ENCODE peak calls at places on chromosomes 16 and 17, in six cellular contexts. A is GM23248; R is CD8-positive, alpha-beta T cell; X is left lung; K is SJSA1; H is kidney. N is an unnamed sample.

GRCh38 chr17:43853546-43853945 is 6.6 kb downstream of the CD300LG start:
- DNase-seq in A (no peak), R (no peak), X (no peak), K (no peak), H (peak; percentile 39), N (peak; percentile 52)

GRCh38 chr16:47013910-47014309 is 40.4 kb upstream of the DNAJA2 start:
- DNase-seq in A (no peak), R (no peak), X (no peak), K (no peak), H (no peak), N (no peak)

GRCh38 chr16:86697715-86698114 is 119.4 kb downstream of the FOXL1 start:
- DNase-seq in A (peak; percentile 17), R (no peak), X (no peak), K (no peak), H (no peak), N (no peak)

GRCh38 chr16:54174201-54174600 is 112.4 kb downstream of the IRX3 start:
- DNase-seq in A (no peak), R (no peak), X (no peak), K (no peak), H (no peak), N (no peak)

GRCh38 chr17:6551909-6552768 is 4.2 kb downstream of the PITPNM3 start:
- DNase-seq in A (no peak), R (no peak), X (peak; percentile 83), K (no peak), H (peak; percentile 86), N (no peak)

GRCh38 chr17:48023408-48024148 is 14.0 kb downstream of the COPZ2 start:
- DNase-seq in A (peak; percentile 95), R (peak; percentile 45), X (peak; percentile 94), K (peak; percentile 77), H (peak; percentile 95), N (peak; percentile 96)

GRCh38 chr17:48571826-48572417 is 6.2 kb downstream of the HOXB4 start:
- DNase-seq in A (no peak), R (no peak), X (no peak), K (no peak), H (no peak), N (no peak)

GRCh38 chr16:65684230-65684629 is 562.4 kb upstream of the CDH11 start:
- DNase-seq in A (no peak), R (no peak), X (no peak), K (no peak), H (no peak), N (no peak)

GRCh38 chr17:82787081-82787848 is 35.4 kb downstream of the TBCD start:
- DNase-seq in A (peak; percentile 98), R (no peak), X (peak; percentile 69), K (no peak), H (no peak), N (peak; percentile 71)

GRCh38 chr17:78174332-78174869 is 6.0 kb downstream of the SYNGR2 start:
- DNase-seq in A (no peak), R (no peak), X (peak; percentile 96), K (no peak), H (peak; percentile 96), N (peak; percentile 83)

GRCh38 chr17:79845601-79845949 is 6.3 kb upstream of the CBX4 start:
- DNase-seq in A (peak; percentile 53), R (no peak), X (no peak), K (no peak), H (no peak), N (no peak)
- H3K4me1 ChIP-seq in A (peaks cover 6% of the 10 kb centered on the region), R (peaks cover 39% of the 10 kb centered on the region), X (peaks cover 48% of the 10 kb centered on the region), K (peaks cover 49% of the 10 kb centered on the region), H (peaks cover 6% of the 10 kb centered on the region), N (no peaks in the 10 kb centered on the region)

GRCh38 chr17:15453782-15454181 is 13.6 kb downstream of the CDRT4 start:
- DNase-seq in A (peak; percentile 19), R (no peak), X (no peak), K (no peak), H (no peak), N (no peak)
- H3K4me1 ChIP-seq in A (peaks cover 44% of the 10 kb centered on the region), R (no peaks in the 10 kb centered on the region), X (peaks cover 3% of the 10 kb centered on the region), K (peaks cover 61% of the 10 kb centered on the region), H (peaks cover 5% of the 10 kb centered on the region), N (peaks cover 50% of the 10 kb centered on the region)

DNA sequence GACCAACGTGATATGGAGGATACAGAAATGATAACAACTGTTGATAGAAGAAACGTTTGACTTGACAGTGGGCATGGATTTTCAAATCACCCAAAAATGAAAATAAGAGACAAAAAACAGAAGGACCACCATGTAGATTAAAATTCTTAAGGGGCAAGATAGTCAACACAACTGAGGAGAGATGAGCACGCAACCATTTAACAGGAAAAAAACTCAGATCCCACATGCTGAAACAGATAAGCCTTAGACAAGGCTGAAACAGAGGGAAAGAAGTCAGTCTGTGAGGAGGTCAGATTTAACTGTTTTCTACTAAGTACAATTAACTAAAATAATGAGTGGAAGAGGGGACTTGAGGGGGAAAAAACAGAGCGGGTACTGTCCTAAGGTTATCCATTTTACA is 21.2 kb downstream of the RNF43 start:
- DNase-seq in A (no peak), R (no peak), X (no peak), K (no peak), H (no peak), N (no peak)
- H3K4me1 ChIP-seq in A (peaks cover 1% of the 10 kb centered on the region), R (no peaks in the 10 kb centered on the region), X (no peaks in the 10 kb centered on the region), K (no peaks in the 10 kb centered on the region), H (peaks cover 4% of the 10 kb centered on the region), N (no peaks in the 10 kb centered on the region)

DNA sequence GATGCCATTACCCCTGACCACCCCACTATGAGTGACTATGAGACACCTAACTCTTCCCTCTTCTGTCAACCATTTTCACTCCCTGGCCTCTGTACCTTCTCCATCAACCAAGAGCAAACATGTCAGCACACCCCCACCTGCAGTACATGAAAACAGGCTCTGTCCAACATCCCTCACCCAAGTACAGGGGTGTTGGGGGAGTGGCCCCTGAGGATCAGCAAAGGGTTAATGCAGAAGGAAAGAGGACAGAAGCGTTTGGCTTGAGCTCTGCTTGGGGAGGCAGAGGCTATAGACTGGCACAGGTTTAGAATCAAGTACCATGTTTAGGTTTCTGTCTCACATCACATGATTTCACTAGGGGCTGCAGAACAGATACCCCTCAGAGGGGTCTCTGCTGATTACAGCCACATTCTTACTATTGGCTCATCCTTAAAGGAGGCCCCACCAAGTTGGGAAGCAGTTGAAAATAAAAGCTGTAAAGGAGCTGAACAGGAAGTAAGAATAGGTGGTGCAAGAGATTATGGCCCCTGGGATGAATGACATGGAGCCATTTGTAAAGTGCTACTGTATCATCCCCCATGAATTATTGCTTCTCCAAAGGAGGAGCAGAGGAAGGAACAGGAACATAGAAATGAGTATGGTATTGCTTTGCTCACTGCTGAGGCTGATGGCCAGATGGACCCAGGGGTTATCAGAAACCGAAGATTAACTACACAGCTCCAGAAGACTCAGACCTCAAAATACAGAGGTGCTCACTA is 2.4 kb upstream of the PSMC3IP start:
- DNase-seq in A (no peak), R (no peak), X (no peak), K (no peak), H (no peak), N (no peak)
- H3K4me1 ChIP-seq in A (peaks cover 14% of the 10 kb centered on the region), R (peaks cover 15% of the 10 kb centered on the region), X (peaks cover 34% of the 10 kb centered on the region), K (peaks cover 13% of the 10 kb centered on the region), H (peaks cover 13% of the 10 kb centered on the region), N (peaks cover 15% of the 10 kb centered on the region)

DNA sequence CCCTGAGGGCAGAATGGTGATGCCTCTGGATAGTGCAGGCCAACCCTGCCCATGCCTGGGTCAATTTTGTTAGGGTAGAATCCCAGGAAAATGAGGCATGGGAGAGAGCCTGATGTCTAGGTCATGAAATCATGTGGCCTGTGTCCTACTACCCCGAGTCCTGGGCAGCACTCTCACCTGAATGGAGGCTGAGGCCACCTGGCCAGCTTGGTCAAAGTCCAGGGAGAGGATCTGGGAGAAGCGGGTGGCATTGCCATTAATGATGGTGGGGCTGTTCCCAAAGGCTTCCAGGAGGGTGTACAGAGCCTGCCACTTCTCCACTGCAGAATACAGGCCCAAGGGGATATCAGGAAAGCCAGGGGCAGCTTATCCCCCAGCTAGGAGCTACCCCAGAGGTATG is 59.8 kb downstream of the MYO18A start:
- DNase-seq in A (no peak), R (no peak), X (no peak), K (no peak), H (no peak), N (peak; percentile 23)
- H3K4me1 ChIP-seq in A (no peaks in the 10 kb centered on the region), R (peaks cover 3% of the 10 kb centered on the region), X (peaks cover 35% of the 10 kb centered on the region), K (no peaks in the 10 kb centered on the region), H (peaks cover 2% of the 10 kb centered on the region), N (peaks cover 8% of the 10 kb centered on the region)

GRCh38 chr16:57500578-57501111 is 14.4 kb upstream of the DOK4 start:
- DNase-seq in A (no peak), R (no peak), X (peak; percentile 68), K (no peak), H (peak; percentile 60), N (no peak)
- H3K4me1 ChIP-seq in A (no peaks in the 10 kb centered on the region), R (peaks cover 16% of the 10 kb centered on the region), X (peaks cover 4% of the 10 kb centered on the region), K (peaks cover 30% of the 10 kb centered on the region), H (peaks cover 2% of the 10 kb centered on the region), N (no peaks in the 10 kb centered on the region)

GRCh38 chr17:36932383-36933173 is 4.7 kb upstream of the LHX1 start:
- DNase-seq in A (no peak), R (no peak), X (no peak), K (no peak), H (no peak), N (peak; percentile 80)

GRCh38 chr17:36935681-36936454 is 1.4 kb upstream of the LHX1 start:
- DNase-seq in A (no peak), R (no peak), X (no peak), K (no peak), H (no peak), N (peak; percentile 90)

GRCh38 chr17:36934759-36935630 is 2.3 kb upstream of the LHX1 start:
- DNase-seq in A (no peak), R (no peak), X (peak; percentile 78), K (no peak), H (peak; percentile 79), N (peak; percentile 92)

GRCh38 chr17:36933174-36934143 is 3.8 kb upstream of the LHX1 start:
- DNase-seq in A (no peak), R (no peak), X (no peak), K (no peak), H (no peak), N (peak; percentile 91)

GRCh38 chr17:36934144-36934758 is 3.0 kb upstream of the LHX1 start:
- DNase-seq in A (no peak), R (no peak), X (no peak), K (no peak), H (no peak), N (peak; percentile 76)
- H3K4me1 ChIP-seq in A (no peaks in the 10 kb centered on the region), R (peaks cover 73% of the 10 kb centered on the region), X (peaks cover 69% of the 10 kb centered on the region), K (peaks cover 40% of the 10 kb centered on the region), H (peaks cover 22% of the 10 kb centered on the region), N (no peaks in the 10 kb centered on the region)

DNA sequence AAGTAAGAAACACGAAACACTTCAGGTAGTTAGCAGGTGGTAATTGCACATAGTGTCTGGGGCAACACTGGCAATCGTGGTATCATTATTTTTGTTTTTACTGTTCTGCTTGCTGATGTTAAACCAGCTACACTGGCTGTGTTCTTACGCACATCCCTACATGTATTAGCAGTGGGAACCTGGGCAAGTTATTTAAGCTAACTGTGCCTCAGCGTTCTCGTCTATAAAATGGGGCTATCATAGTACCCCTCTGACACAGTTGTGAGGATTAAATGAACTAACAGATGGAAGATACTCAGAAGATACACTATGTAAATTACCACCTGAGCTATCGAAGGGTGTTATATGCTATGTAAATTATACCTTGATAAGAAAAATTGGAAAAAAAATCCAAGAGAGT is 117.4 kb downstream of the SNX29 start:
- DNase-seq in A (no peak), R (no peak), X (no peak), K (no peak), H (no peak), N (no peak)
- H3K4me1 ChIP-seq in A (peaks cover 34% of the 10 kb centered on the region), R (peaks cover 25% of the 10 kb centered on the region), X (peaks cover 64% of the 10 kb centered on the region), K (peaks cover 45% of the 10 kb centered on the region), H (peaks cover 46% of the 10 kb centered on the region), N (peaks cover 26% of the 10 kb centered on the region)